ENCODE peak calls at places on chromosomes 11 and 22, in eight cellular contexts. P is CD4-positive, CD25-positive, alpha-beta regulatory T cell; S is body of pancreas; G is GM23338; M is cardiac muscle cell; E is heart left ventricle; D is MM.1S; N is heart right ventricle. Z is an unnamed sample. For H3K36me3, the result is how much of the 10 kb centered on the place peaks cover.

GRCh38 chr11:27861706-27862430 is 161.6 kb upstream of the BDNF start:
- DNase-seq in N (no peak), D (no peak), M (no peak), G (no peak), E (no peak), P (no peak), S (no peak), Z (no peak)

GRCh38 chr11:102234779-102235439 is 82.4 kb upstream of the BIRC3 start:
- DNase-seq in E (no peak), M (no peak), P (no peak), S (no peak), N (no peak), D (no peak), G (peak), Z (no peak)

GRCh38 chr11:26245046-26245445 is 86.9 kb upstream of the ANO3 start:
- DNase-seq in D (no peak), M (no peak), G (no peak), N (no peak), E (no peak), S (no peak), P (no peak), Z (no peak)

GRCh38 chr22:21775061-21775460 is 39.5 kb upstream of the YPEL1 start:
- DNase-seq in S (no peak), N (no peak), D (no peak), M (no peak), P (no peak), E (no peak), G (no peak), Z (no peak)

GRCh38 chr22:37848587-37849088 is 581 bp upstream of the EIF3L start:
- DNase-seq in E (no peak), N (no peak), G (peak), P (peak), S (no peak), D (no peak), M (no peak), Z (no peak)

GRCh38 chr22:30181459-30182353 is 64.9 kb downstream of the LIF start:
- DNase-seq in E (no peak), G (no peak), N (no peak), P (no peak), D (no peak), S (no peak), M (no peak), Z (no peak)

GRCh38 chr11:16987205-16987568 is 27.0 kb downstream of the PLEKHA7 start:
- DNase-seq in E (no peak), M (peak), P (no peak), G (peak), S (peak), N (no peak), D (no peak), Z (no peak)

GRCh38 chr11:77668760-77669159 is 31.2 kb upstream of the CLNS1A start:
- DNase-seq in P (no peak), M (no peak), E (no peak), G (no peak), S (no peak), N (no peak), D (no peak), Z (no peak)

GRCh38 chr11:11313902-11314692 is 39.0 kb downstream of the CSNK2A3 start:
- DNase-seq in S (peak), D (no peak), P (no peak), E (peak), M (peak), N (peak), G (no peak), Z (peak)

GRCh38 chr11:8766993-8767374 is 84.4 kb downstream of the RPL27A start:
- DNase-seq in P (no peak), E (no peak), M (no peak), S (no peak), G (no peak), N (no peak), D (no peak), Z (no peak)

GRCh38 chr11:117222991-117223740 is 8.7 kb downstream of the PCSK7 start:
- DNase-seq in D (no peak), E (no peak), G (no peak), M (no peak), N (no peak), P (no peak), S (no peak), Z (no peak)

GRCh38 chr22:27212617-27213177 is 555.3 kb downstream of the MIAT start:
- DNase-seq in E (peak), G (no peak), M (peak), N (peak), D (no peak), P (no peak), S (peak), Z (peak)

GRCh38 chr11:14969922-14970323 is 2.2 kb downstream of the CALCA start:
- DNase-seq in N (no peak), D (peak), S (peak), P (peak), E (peak), G (peak), M (peak), Z (no peak)

GRCh38 chr11:98568011-98568410 is 452.7 kb upstream of the CNTN5 start:
- DNase-seq in G (no peak), P (no peak), N (no peak), M (peak), E (no peak), D (no peak), S (no peak), Z (no peak)

GRCh38 chr11:82730286-82730685 is 3.4 kb downstream of the FAM181B start:
- DNase-seq in P (no peak), M (no peak), D (no peak), G (no peak), N (no peak), E (no peak), S (no peak), Z (no peak)

GRCh38 chr22:36257948-36258674 is 5.2 kb downstream of the APOL1 start:
- DNase-seq in P (no peak), S (no peak), G (no peak), D (peak), N (no peak), E (no peak), M (no peak), Z (no peak)

GRCh38 chr11:65903068-65903481 is 2.9 kb upstream of the FOSL1 start:
- DNase-seq in D (no peak), N (no peak), E (no peak), G (peak), P (no peak), M (no peak), S (no peak), Z (no peak)

GRCh38 chr11:75330279-75330678 is 21.2 kb downstream of the ARRB1 start:
- DNase-seq in M (no peak), N (no peak), P (no peak), E (no peak), D (no peak), S (no peak), G (no peak), Z (no peak)

GRCh38 chr22:43860831-43861230 is 1.5 kb downstream of the SULT4A1 start:
- DNase-seq in M (no peak), S (no peak), D (no peak), N (no peak), P (no peak), G (no peak), E (no peak), Z (no peak)

GRCh38 chr11:45041556-45041955 is 90.9 kb upstream of the TP53I11 start:
- DNase-seq in M (no peak), G (no peak), N (no peak), P (no peak), S (no peak), D (no peak), E (no peak), Z (no peak)

GRCh38 chr11:65524747-65525658 is at the start of gene SCYL1:
- DNase-seq in P (peak), D (peak), N (peak), G (peak), S (peak), M (peak), E (peak), Z (peak)

GRCh38 chr11:74443071-74443864 is 24.1 kb downstream of the KCNE3 start:
- DNase-seq in D (no peak), E (no peak), P (no peak), S (peak), M (peak), G (peak), N (no peak), Z (no peak)

GRCh38 chr11:77842451-77843121 is 21.6 kb downstream of the AAMDC start:
- DNase-seq in D (no peak), N (no peak), P (no peak), E (no peak), M (no peak), G (no peak), S (no peak), Z (no peak)

GRCh38 chr22:36239150-36239400 is 252 bp downstream of the APOL2 start:
- DNase-seq in G (no peak), N (no peak), M (no peak), E (peak), D (no peak), S (no peak), P (no peak), Z (no peak)

GRCh38 chr11:65438257-65439151 is 15.9 kb downstream of the NEAT1 start:
- DNase-seq in D (no peak), M (no peak), P (peak), G (no peak), S (no peak), E (no peak), N (no peak), Z (no peak)

GRCh38 chr11:62132689-62133293 is 9.0 kb downstream of the INCENP start:
- DNase-seq in D (no peak), S (no peak), M (no peak), N (no peak), P (no peak), E (no peak), G (no peak), Z (no peak)

GRCh38 chr11:62128835-62129234 is 5.0 kb downstream of the INCENP start:
- DNase-seq in M (no peak), S (no peak), P (no peak), N (no peak), G (no peak), D (no peak), E (no peak), Z (peak)

GRCh38 chr11:62129610-62130497 is 6.0 kb downstream of the INCENP start:
- DNase-seq in M (no peak), G (no peak), D (no peak), E (no peak), S (no peak), N (no peak), P (no peak), Z (peak)

GRCh38 chr11:62132188-62132587 is 8.4 kb downstream of the INCENP start:
- DNase-seq in E (no peak), M (no peak), N (no peak), D (no peak), P (no peak), G (no peak), S (no peak), Z (peak)

DNA sequence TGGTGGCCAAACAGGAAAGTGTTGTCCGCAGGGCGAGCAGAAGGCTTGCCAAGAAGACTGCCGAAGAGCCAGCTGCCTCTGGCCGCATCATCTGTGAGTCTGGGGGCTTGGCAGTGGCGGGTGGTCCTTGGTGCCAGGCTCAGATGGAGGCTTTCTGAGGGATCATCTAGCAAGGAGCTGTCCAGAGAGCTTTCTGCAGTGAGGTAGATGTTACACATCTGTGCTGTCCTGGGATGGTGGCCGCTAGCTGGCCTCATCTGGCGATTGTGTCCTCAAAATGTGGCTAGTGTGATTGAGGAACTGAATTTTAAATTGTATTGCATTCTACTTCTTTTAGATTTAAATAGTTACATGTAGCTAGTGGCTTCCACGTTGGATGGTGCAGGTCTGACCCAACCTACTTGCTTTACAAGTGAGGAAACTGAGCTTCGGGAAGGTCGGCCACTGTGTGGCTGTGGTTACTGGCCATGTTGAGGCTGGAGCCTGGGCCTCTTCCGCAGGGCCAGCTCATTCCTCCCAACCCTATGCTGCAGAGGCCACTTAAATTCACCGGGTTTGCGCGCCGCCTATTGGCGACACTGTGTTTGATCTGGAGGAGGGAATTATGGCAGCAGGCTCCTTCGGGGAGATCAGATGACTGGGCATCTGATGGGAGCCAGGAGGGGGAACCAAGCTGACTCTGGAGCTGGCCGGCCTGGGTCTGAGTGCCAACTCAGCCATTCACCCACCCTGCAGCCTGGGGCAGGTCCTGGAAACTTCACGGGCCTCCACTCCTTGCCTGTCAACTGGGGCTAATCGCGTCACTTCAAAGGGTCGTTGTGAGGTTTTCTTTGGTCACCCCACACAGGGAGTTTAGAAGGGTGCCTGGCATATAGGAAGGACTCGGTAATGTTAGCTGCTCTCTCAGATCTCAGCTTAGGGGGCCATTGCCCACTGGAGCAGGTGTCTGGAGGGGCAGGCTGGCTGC is 7.0 kb downstream of the INCENP start:
- DNase-seq in S (no peak), G (peak), P (no peak), D (no peak), E (no peak), N (no peak), M (no peak), Z (peak)
- H3K36me3 ChIP-seq in S (under half), G (under half), P (under half), D (under half), E (under half), N (under half), M (under half), Z (under half)

DNA sequence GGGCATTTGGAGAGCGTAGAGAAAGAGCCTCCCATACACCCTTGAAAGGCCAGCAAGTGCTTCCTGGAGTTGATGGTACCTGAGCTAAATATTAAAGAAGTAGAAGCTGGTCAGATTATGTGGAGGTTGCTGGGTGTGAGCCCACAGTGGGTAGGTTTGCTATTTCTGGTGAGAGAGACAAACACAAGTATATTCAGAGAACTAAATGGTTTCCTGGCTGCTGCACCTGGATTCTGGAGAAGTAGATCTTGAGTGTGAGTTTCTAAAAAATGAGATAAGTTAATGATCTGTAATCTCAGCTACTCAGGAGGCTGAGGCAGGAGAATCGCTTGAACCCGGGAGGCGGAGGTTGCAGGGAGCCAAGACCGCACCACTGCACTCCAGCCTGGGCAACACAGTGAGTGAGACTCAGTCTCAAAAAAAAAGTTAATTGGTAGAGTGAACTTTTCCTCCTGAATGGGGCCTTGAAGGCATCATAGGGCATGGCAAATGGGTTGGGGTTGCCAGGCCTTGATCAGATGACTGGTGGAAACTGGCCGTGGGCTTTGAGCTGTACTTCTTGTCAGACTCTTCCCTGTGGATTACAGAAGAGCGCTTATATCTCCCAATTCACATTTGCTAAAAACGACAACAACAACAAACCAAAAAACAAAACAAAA is 75.8 kb downstream of the ADAMTS15 start:
- DNase-seq in M (no peak), D (no peak), E (no peak), S (no peak), N (no peak), P (no peak), G (no peak), Z (no peak)
- H3K27ac ChIP-seq in M (no peak), D (no peak), E (peak), S (no peak), N (peak), P (no peak), G (no peak), Z (peak)

GRCh38 chr22:41245917-41246499 is 5.3 kb upstream of the CHADL start:
- DNase-seq in N (no peak), D (no peak), P (no peak), M (no peak), G (peak), E (no peak), S (no peak), Z (no peak)
- H3K36me3 ChIP-seq in N (under half), D (under half), P (under half), M (under half), G (under half), E (under half), S (under half), Z (half or more)

GRCh38 chr22:19852177-19852781 is 2.4 kb downstream of the GNB1L start:
- DNase-seq in E (no peak), N (no peak), G (no peak), P (no peak), D (no peak), S (no peak), M (no peak), Z (peak)

GRCh38 chr22:19848298-19849224 is 6.1 kb downstream of the GNB1L start:
- DNase-seq in E (no peak), P (no peak), S (peak), D (peak), M (no peak), G (no peak), N (no peak), Z (no peak)

GRCh38 chr22:19851291-19852176 is 3.1 kb downstream of the GNB1L start:
- DNase-seq in N (no peak), D (no peak), M (no peak), P (no peak), S (no peak), E (no peak), G (no peak), Z (no peak)

GRCh38 chr22:19849800-19850481 is 4.7 kb downstream of the GNB1L start:
- DNase-seq in S (peak), G (no peak), P (no peak), D (no peak), N (no peak), M (no peak), E (no peak), Z (no peak)

GRCh38 chr22:19850482-19851109 is 4.1 kb downstream of the GNB1L start:
- DNase-seq in M (no peak), G (no peak), P (no peak), S (no peak), D (no peak), N (no peak), E (no peak), Z (no peak)
- H3K27ac ChIP-seq in M (no peak), G (no peak), P (no peak), S (peak), D (peak), N (no peak), E (no peak), Z (no peak)

GRCh38 chr22:42610211-42610610 is 4.5 kb downstream of the POLDIP3 start:
- DNase-seq in N (no peak), D (no peak), M (no peak), P (no peak), G (no peak), E (no peak), S (no peak), Z (no peak)
- H3K36me3 ChIP-seq in N (under half), D (under half), M (under half), P (under half), G (under half), E (under half), S (under half), Z (under half)

DNA sequence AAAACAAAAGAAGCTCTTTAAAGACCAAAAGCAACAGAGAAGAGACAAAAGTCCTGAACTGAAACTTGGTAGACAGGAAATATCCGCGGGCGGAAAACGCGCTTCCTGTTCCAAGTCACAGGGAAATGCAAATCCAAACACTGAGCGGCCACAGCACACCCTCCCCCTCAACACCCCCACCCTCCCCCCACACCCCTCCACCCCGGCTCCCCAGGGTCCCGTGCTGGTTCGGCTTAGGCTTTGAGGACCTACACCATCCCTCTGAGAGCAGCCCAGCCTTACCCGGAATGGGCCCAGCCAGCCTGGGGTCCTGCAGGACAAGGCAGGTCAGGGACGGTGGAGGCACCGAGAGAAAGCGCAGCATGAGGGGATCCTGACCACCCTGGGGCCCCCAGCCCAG is 160.4 kb downstream of the BRD1 start:
- DNase-seq in S (no peak), D (no peak), N (peak), G (no peak), E (peak), P (peak), M (no peak), Z (peak)
- H3K27ac ChIP-seq in S (no peak), D (no peak), N (peak), G (no peak), E (peak), P (no peak), M (no peak), Z (no peak)

GRCh38 chr11:980438-981365 is 55.0 kb downstream of the AP2A2 start:
- DNase-seq in D (no peak), S (no peak), P (no peak), M (no peak), E (no peak), G (no peak), N (no peak), Z (no peak)
- H3K36me3 ChIP-seq in D (under half), S (under half), P (half or more), M (under half), E (under half), G (under half), N (under half), Z (half or more)